ENCODE peak calls at places on chromosomes 3 and 15, in six cellular contexts. M, A, K, I, C and N are unnamed samples.

GRCh38 chr3:13420051-13420816 is at the start of gene NUP210:
- DNase-seq in A (peak; percentile 63), M (no peak), I (no peak), K (peak; percentile 23), C (no peak), N (peak; percentile 67)

GRCh38 chr3:123130079-123130726 is 63.4 kb downstream of the PDIA5 start:
- DNase-seq in A (no peak), K (no peak), C (no peak), I (no peak), M (no peak), N (no peak)

GRCh38 chr3:143970773-143971366 is 753 bp upstream of the DIPK2A start:
- DNase-seq in C (no peak), K (peak; percentile 5), A (peak; percentile 65), M (peak; percentile 33), I (peak; percentile 75), N (peak; percentile 65)

GRCh38 chr3:121624147-121624852 is 31.1 kb downstream of the FBXO40 start:
- DNase-seq in C (no peak), I (no peak), A (no peak), M (no peak), K (no peak), N (no peak)

GRCh38 chr3:195119461-195120198 is 151.3 kb downstream of the XXYLT1 start:
- DNase-seq in C (peak; percentile 75), M (peak; percentile 86), K (peak; percentile 94), A (peak; percentile 54), I (peak; percentile 95), N (peak; percentile 81)

GRCh38 chr3:195059471-195060216 is 211.3 kb downstream of the XXYLT1 start:
- DNase-seq in C (no peak), I (no peak), A (no peak), M (no peak), K (no peak), N (no peak)

GRCh38 chr3:150370129-150370602 is 37.9 kb upstream of the TSC22D2 start:
- DNase-seq in M (peak; percentile 97), C (peak; percentile 66), A (peak; percentile 63), K (peak; percentile 87), I (peak; percentile 97), N (peak; percentile 57)

GRCh38 chr3:23480324-23480704 is 277.2 kb downstream of the UBE2E2 start:
- DNase-seq in K (no peak), I (no peak), M (no peak), C (no peak), A (no peak), N (no peak)

GRCh38 chr15:66672867-66673266 is 29.2 kb upstream of the SMAD6 start:
- DNase-seq in K (no peak), C (no peak), A (no peak), M (no peak), I (no peak), N (no peak)

GRCh38 chr3:110686691-110687090 is 384.9 kb upstream of the NECTIN3 start:
- DNase-seq in K (no peak), I (no peak), C (no peak), M (peak; percentile 20), A (no peak), N (no peak)

GRCh38 chr15:57772223-57772957 is 65.9 kb downstream of the POLR2M start:
- DNase-seq in I (peak; percentile 12), A (no peak), C (no peak), K (no peak), M (peak; percentile 17), N (peak; percentile 57)

GRCh38 chr3:186254676-186255665 is 107.1 kb downstream of the DGKG start:
- DNase-seq in A (no peak), C (no peak), I (no peak), M (no peak), K (peak; percentile 19), N (no peak)

GRCh38 chr3:32109256-32109655 is 2.8 kb downstream of the GPD1L start:
- DNase-seq in I (peak; percentile 26), K (peak; percentile 9), M (peak; percentile 39), A (no peak), C (no peak), N (no peak)

GRCh38 chr15:74997161-74997942 is 2.0 kb downstream of the SCAMP5 start:
- DNase-seq in K (no peak), A (no peak), M (no peak), I (no peak), C (no peak), N (no peak)

GRCh38 chr3:24834442-24834841 is 339.8 kb upstream of the THRB start:
- DNase-seq in A (no peak), K (no peak), M (no peak), I (no peak), C (no peak), N (no peak)

GRCh38 chr3:136861890-136862610 is at the start of gene NCK1:
- DNase-seq in C (peak; percentile 91), A (peak; percentile 96), K (peak; percentile 99), I (peak; percentile 99), M (peak; percentile 98), N (peak; percentile 98)
- H3K23ac ChIP-seq in C (no peak within 1 kb of the TSS), A (peak within 1 kb of the TSS; percentile 97), K (no peak within 1 kb of the TSS), I (peak within 1 kb of the TSS; percentile 62), M (peak within 1 kb of the TSS; percentile 90), N (no peak within 1 kb of the TSS)

GRCh38 chr3:39812537-39812936 is 3.1 kb downstream of the MYRIP start:
- DNase-seq in K (peak; percentile 23), M (no peak), C (no peak), A (no peak), I (no peak), N (no peak)
- H3K9ac ChIP-seq in K (no peak overlapping the region), M (no peak overlapping the region), C (no peak overlapping the region), A (no peak overlapping the region), I (no peak overlapping the region), N (no peak overlapping the region)

DNA sequence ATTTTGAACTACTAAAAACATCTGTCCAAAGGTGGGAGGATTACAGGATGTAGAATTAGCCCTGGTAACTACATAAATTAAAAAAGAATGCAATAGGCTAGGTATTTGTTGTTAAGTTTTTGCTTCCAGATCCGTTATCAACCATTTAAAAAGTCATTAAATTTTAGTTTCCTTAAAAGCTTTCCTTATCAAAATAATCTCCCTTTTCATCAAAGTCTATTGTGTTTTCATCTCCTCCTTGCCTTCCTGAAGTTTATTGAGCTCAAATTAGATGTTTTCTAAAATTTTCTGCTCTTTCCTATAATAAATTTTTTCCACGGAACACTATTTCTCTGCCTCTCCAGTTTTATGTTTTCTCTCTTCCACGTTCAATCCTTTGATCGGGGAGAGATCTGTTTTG is 108.6 kb downstream of the MEX3B start:
- DNase-seq in M (no peak), K (no peak), A (no peak), C (no peak), I (no peak), N (no peak)
- H2AFZ ChIP-seq in M (no peak overlapping the region), K (no peak overlapping the region), A (no peak overlapping the region), C (no peak overlapping the region), I (no peak overlapping the region), N (no peak overlapping the region)

GRCh38 chr15:52683585-52683984 is 4.4 kb upstream of the ATOSA start:
- DNase-seq in I (no peak), A (no peak), M (no peak), K (no peak), C (no peak), N (no peak)

GRCh38 chr15:52695146-52695545 is 16.0 kb upstream of the ATOSA start:
- DNase-seq in K (peak; percentile 79), I (no peak), A (no peak), C (no peak), M (no peak), N (no peak)

DNA sequence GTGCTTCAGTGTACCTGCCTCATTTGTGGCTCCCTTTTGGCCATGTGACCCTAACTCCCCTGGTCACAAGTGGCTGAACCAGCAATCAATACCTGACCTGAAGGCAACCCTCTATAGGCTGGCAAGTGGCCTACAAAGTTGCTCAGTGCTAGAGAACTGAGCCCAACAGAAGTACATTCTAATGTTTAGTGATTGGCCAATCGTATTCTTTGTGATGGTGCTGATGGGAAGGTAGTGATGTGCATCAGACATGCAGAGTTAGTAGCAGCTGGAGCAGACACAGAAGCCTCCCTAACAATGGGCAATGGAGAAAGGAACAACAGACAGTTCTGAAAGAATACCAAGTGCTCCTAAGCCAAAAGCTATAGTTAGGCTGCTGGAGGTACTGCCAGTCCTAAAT is 10.4 kb upstream of the ATOSA start:
- DNase-seq in C (no peak), I (no peak), A (no peak), M (no peak), K (no peak), N (no peak)
- H3K23ac ChIP-seq in C (no peak overlapping the region), I (no peak overlapping the region), A (no peak overlapping the region), M (no peak overlapping the region), K (no peak overlapping the region), N (no peak overlapping the region)

GRCh38 chr15:76340802-76341365 is 4.3 kb downstream of the ISL2 start:
- DNase-seq in I (no peak), C (no peak), A (no peak), M (no peak), K (peak; percentile 42), N (peak; percentile 40)
- H3K9ac ChIP-seq in I (no peak overlapping the region), C (no peak overlapping the region), A (no peak overlapping the region), M (no peak overlapping the region), K (no peak overlapping the region), N (no peak overlapping the region)